ENCODE peak calls at places on chromosomes 16 and 17, in four cellular contexts. D, W, C and M are unnamed samples.

GRCh38 chr17:182164-182751 is 808 bp upstream of the DOC2B start:
- DNase-seq in D (peak; percentile 96), W (no peak), C (no peak), M (no peak)

GRCh38 chr17:16888413-16889087 is 83.4 kb downstream of the TNFRSF13B start:
- DNase-seq in D (no peak), W (no peak), C (no peak), M (no peak)

GRCh38 chr16:48117217-48118105 is 38.3 kb downstream of the ABCC12 start:
- DNase-seq in D (no peak), W (no peak), C (no peak), M (no peak)

GRCh38 chr16:89907055-89907814 is 11.4 kb upstream of the MC1R start:
- DNase-seq in D (no peak), W (no peak), C (no peak), M (no peak)

GRCh38 chr17:12584727-12585126 is 81.0 kb upstream of the MYOCD start:
- DNase-seq in D (no peak), W (no peak), C (no peak), M (no peak)

GRCh38 chr17:80119271-80119791 is 17.9 kb downstream of the GAA start:
- DNase-seq in D (no peak), W (no peak), C (no peak), M (no peak)

GRCh38 chr17:34837796-34838195 is 123.5 kb downstream of the CCT6B start:
- DNase-seq in D (no peak), W (no peak), C (no peak), M (no peak)

GRCh38 chr16:89171216-89172170 is at the start of gene CDH15:
- DNase-seq in D (peak; percentile 97), W (peak; percentile 44), C (peak; percentile 8), M (no peak)

GRCh38 chr16:27220120-27220519 is 16.8 kb downstream of the KDM8 start:
- DNase-seq in D (no peak), W (no peak), C (no peak), M (no peak)

GRCh38 chr16:66167564-66168291 is 198.8 kb upstream of the CDH5 start:
- DNase-seq in D (no peak), W (no peak), C (no peak), M (no peak)

GRCh38 chr16:89241187-89242003 is 23.9 kb downstream of the ZNF778 start:
- DNase-seq in D (peak; percentile 70), W (peak; percentile 54), C (peak; percentile 44), M (peak; percentile 36)

GRCh38 chr17:36535669-36536081 is 888 bp downstream of the PIGW start:
- DNase-seq in D (no peak), W (no peak), C (no peak), M (no peak)

GRCh38 chr16:86344586-86344871 is 165.8 kb upstream of the FOXF1 start:
- DNase-seq in D (no peak), W (no peak), C (no peak), M (no peak)

GRCh38 chr16:12496866-12497265 is 306.8 kb downstream of the CPPED1 start:
- DNase-seq in D (no peak), W (no peak), C (no peak), M (no peak)

GRCh38 chr17:10089221-10089799 is 109.1 kb downstream of the GAS7 start:
- DNase-seq in D (no peak), W (no peak), C (no peak), M (no peak)

GRCh38 chr17:35144840-35145239 is 2.7 kb upstream of the NLE1 start:
- DNase-seq in D (no peak), W (no peak), C (no peak), M (no peak)

GRCh38 chr17:47180337-47180736 is 8.8 kb downstream of the CDC27 start:
- DNase-seq in D (no peak), W (no peak), C (no peak), M (no peak)

GRCh38 chr17:79633154-79633553 is 22.3 kb upstream of the RBFOX3 start:
- DNase-seq in D (no peak), W (no peak), C (no peak), M (no peak)

GRCh38 chr16:88790312-88791150 is 5.5 kb upstream of the PIEZO1 start:
- DNase-seq in D (no peak), W (no peak), C (no peak), M (no peak)

GRCh38 chr17:40107266-40107980 is 7.0 kb upstream of the NR1D1 start:
- DNase-seq in D (no peak), W (no peak), C (no peak), M (no peak)

DNA sequence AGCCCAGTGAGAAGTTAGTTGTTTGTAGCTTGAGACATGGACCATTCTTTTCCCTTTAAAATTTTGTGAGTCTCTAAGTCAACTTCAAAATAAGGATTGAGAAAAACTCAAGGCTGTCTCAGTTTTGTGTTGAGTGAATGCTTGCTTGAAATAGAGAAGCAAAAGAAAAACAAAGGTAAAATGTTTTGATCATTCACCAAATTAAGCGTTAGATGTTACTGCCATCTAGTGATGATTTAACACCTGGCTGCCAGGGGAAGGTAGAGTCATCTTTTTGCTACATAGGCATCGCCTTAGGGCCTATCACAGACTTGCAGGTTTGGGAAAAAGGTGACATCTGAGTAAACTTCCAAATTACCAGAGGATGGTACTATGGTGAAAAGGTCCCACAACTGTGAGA is 74.4 kb downstream of the PCTP start:
- DNase-seq in D (no peak), W (no peak), C (no peak), M (no peak)
- TF ChIP-seq CTCF in D (no peak), W (no peak), C (peak; percentile 6), M (peak; percentile 58)

GRCh38 chr17:57735707-57736106 is 9.4 kb downstream of the CCDC182 start:
- DNase-seq in D (no peak), W (no peak), C (no peak), M (no peak)
- TF ChIP-seq CTCF in D (no peak), W (no peak), C (no peak), M (peak; percentile 58)

GRCh38 chr17:68435876-68436842 is 21.1 kb downstream of the WIPI1 start:
- DNase-seq in D (peak; percentile 59), W (peak; percentile 56), C (peak; percentile 34), M (no peak)
- TF ChIP-seq CTCF in D (peak; percentile 89), W (peak; percentile 94), C (peak; percentile 94), M (peak; percentile 97)

GRCh38 chr17:48754500-48755261 is 26.1 kb upstream of the HOXB13 start:
- DNase-seq in D (no peak), W (no peak), C (no peak), M (no peak)
- TF ChIP-seq CTCF in D (no peak), W (no peak), C (no peak), M (no peak)

GRCh38 chr16:82585675-82586074 is 41.1 kb upstream of the CDH13 start:
- DNase-seq in D (no peak), W (no peak), C (peak; percentile 29), M (no peak)

GRCh38 chr16:82584553-82585152 is 42.1 kb upstream of the CDH13 start:
- DNase-seq in D (no peak), W (no peak), C (no peak), M (no peak)

GRCh38 chr16:82582971-82583370 is 43.8 kb upstream of the CDH13 start:
- DNase-seq in D (no peak), W (no peak), C (no peak), M (no peak)

GRCh38 chr16:82583415-82583814 is 43.4 kb upstream of the CDH13 start:
- DNase-seq in D (no peak), W (no peak), C (no peak), M (no peak)

GRCh38 chr16:82580293-82580900 is 46.4 kb upstream of the CDH13 start:
- DNase-seq in D (no peak), W (no peak), C (no peak), M (no peak)
- TF ChIP-seq CTCF in D (no peak), W (peak; percentile 19), C (peak; percentile 55), M (peak; percentile 60)

GRCh38 chr16:24573141-24573540 is 33.8 kb downstream of the RBBP6 start:
- DNase-seq in D (no peak), W (no peak), C (no peak), M (no peak)

GRCh38 chr16:24572069-24572468 is 32.7 kb downstream of the RBBP6 start:
- DNase-seq in D (no peak), W (no peak), C (no peak), M (no peak)

GRCh38 chr16:24562811-24563210 is 23.4 kb downstream of the RBBP6 start:
- DNase-seq in D (no peak), W (no peak), C (no peak), M (no peak)

DNA sequence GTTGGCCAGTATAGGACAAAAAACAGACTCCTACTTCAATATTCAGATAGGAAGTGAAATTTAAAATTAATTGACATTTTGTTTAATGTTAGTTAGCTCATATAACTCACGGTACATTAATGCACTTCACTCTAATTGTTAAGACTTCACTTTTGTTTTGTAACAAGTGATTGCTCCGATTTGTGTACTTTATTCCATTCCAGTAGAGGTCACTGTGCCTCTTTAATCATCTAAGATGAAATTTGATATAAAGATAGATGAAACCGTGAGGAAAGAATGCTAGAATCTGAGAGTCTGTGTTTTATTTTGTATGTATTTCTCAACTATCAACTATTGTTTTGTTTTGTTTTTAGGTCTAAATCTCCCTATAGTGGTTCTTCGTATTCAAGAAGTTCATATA is 29.0 kb downstream of the RBBP6 start:
- DNase-seq in D (no peak), W (no peak), C (peak; percentile 5), M (no peak)
- TF ChIP-seq CTCF in D (no peak), W (peak; percentile 43), C (peak; percentile 34), M (peak; percentile 41)